ENCODE peak calls at places on chromosomes 5 and 9, in six cellular contexts. One of them, this sample, is unnamed.

GRCh38 chr9:95729066-95729465 is 146.4 kb upstream of the ERCC6L2 start:
- DNase-seq in COR-L47: no peak
- DNase-seq in foreskin keratinocyte: no peak
- DNase-seq in myocyte: no peak
- DNase-seq in cortex of kidney: no peak
- DNase-seq in tibial artery: no peak
- DNase-seq in this sample: no peak

GRCh38 chr5:140349244-140349643 is 2.8 kb upstream of the HBEGF start:
- DNase-seq in COR-L47: no peak
- DNase-seq in foreskin keratinocyte: no peak
- DNase-seq in myocyte: peak
- DNase-seq in cortex of kidney: no peak
- DNase-seq in tibial artery: no peak
- DNase-seq in this sample: no peak

GRCh38 chr5:127757576-127757975 is 54.4 kb downstream of the CCDC192 start:
- DNase-seq in COR-L47: peak
- DNase-seq in foreskin keratinocyte: peak
- DNase-seq in myocyte: peak
- DNase-seq in cortex of kidney: no peak
- DNase-seq in tibial artery: no peak
- DNase-seq in this sample: no peak

GRCh38 chr5:148884339-148885020 is 58.1 kb downstream of the ADRB2 start:
- DNase-seq in COR-L47: no peak
- DNase-seq in foreskin keratinocyte: no peak
- DNase-seq in myocyte: peak
- DNase-seq in cortex of kidney: no peak
- DNase-seq in tibial artery: no peak
- DNase-seq in this sample: no peak

GRCh38 chr9:36551868-36552267 is 20.8 kb upstream of the MELK start:
- DNase-seq in COR-L47: no peak
- DNase-seq in foreskin keratinocyte: no peak
- DNase-seq in myocyte: no peak
- DNase-seq in cortex of kidney: no peak
- DNase-seq in tibial artery: no peak
- DNase-seq in this sample: no peak

GRCh38 chr9:34651876-34652602 is at the start of gene IL11RA:
- DNase-seq in COR-L47: no peak
- DNase-seq in foreskin keratinocyte: peak
- DNase-seq in myocyte: peak
- DNase-seq in cortex of kidney: no peak
- DNase-seq in tibial artery: peak
- DNase-seq in this sample: no peak

GRCh38 chr5:153797484-153797883 is 241.2 kb downstream of the FAM114A2 start:
- DNase-seq in COR-L47: no peak
- DNase-seq in foreskin keratinocyte: no peak
- DNase-seq in myocyte: no peak
- DNase-seq in cortex of kidney: no peak
- DNase-seq in tibial artery: no peak
- DNase-seq in this sample: no peak

GRCh38 chr5:121152411-121152810 is 688.3 kb downstream of the PRR16 start:
- DNase-seq in COR-L47: no peak
- DNase-seq in foreskin keratinocyte: no peak
- DNase-seq in myocyte: no peak
- DNase-seq in cortex of kidney: no peak
- DNase-seq in tibial artery: no peak
- DNase-seq in this sample: no peak